ENCODE peak calls at places on chromosomes 13 and 19, in five cellular contexts. One of them, this sample, is unnamed.

GRCh38 chr13:45398862-45399261 is 19.3 kb downstream of the SLC25A30 start:
- DNase-seq in SHP77 treated with DMSO at 0.1 percent for 48 hours: no peak
- DNase-seq in HFFc6: no peak
- DNase-seq in MCF 10A: no peak
- DNase-seq in ovary: no peak
- DNase-seq in this sample: no peak

GRCh38 chr13:111462944-111463343 is 142.5 kb downstream of the TEX29 start:
- DNase-seq in SHP77 treated with DMSO at 0.1 percent for 48 hours: no peak
- DNase-seq in HFFc6: no peak
- DNase-seq in MCF 10A: no peak
- DNase-seq in ovary: no peak
- DNase-seq in this sample: no peak

GRCh38 chr19:55579766-55580621 is 654 bp downstream of the ZNF579 start:
- DNase-seq in SHP77 treated with DMSO at 0.1 percent for 48 hours: no peak
- DNase-seq in HFFc6: no peak
- DNase-seq in MCF 10A: no peak
- DNase-seq in ovary: no peak
- DNase-seq in this sample: no peak

GRCh38 chr19:18588611-18589379 is at the start of gene REX1BD:
- DNase-seq in SHP77 treated with DMSO at 0.1 percent for 48 hours: peak
- DNase-seq in HFFc6: peak
- DNase-seq in MCF 10A: peak
- DNase-seq in ovary: peak
- DNase-seq in this sample: peak

GRCh38 chr19:40640744-40641143 is 39.6 kb downstream of the LTBP4 start:
- DNase-seq in SHP77 treated with DMSO at 0.1 percent for 48 hours: no peak
- DNase-seq in HFFc6: no peak
- DNase-seq in MCF 10A: no peak
- DNase-seq in ovary: no peak
- DNase-seq in this sample: peak

GRCh38 chr19:49809155-49809986 is 3.7 kb downstream of the FUZ start:
- DNase-seq in SHP77 treated with DMSO at 0.1 percent for 48 hours: no peak
- DNase-seq in HFFc6: no peak
- DNase-seq in MCF 10A: no peak
- DNase-seq in ovary: peak
- DNase-seq in this sample: peak

GRCh38 chr13:113625965-113626661 is 31.9 kb downstream of the ATP4B start:
- DNase-seq in SHP77 treated with DMSO at 0.1 percent for 48 hours: no peak
- DNase-seq in HFFc6: peak
- DNase-seq in MCF 10A: no peak
- DNase-seq in ovary: peak
- DNase-seq in this sample: peak

GRCh38 chr13:85665286-85665685 is 133.9 kb downstream of the SLITRK6 start:
- DNase-seq in SHP77 treated with DMSO at 0.1 percent for 48 hours: peak
- DNase-seq in HFFc6: no peak
- DNase-seq in MCF 10A: peak
- DNase-seq in ovary: no peak
- DNase-seq in this sample: no peak

GRCh38 chr19:51440846-51441409 is 17.3 kb downstream of the SIGLEC8 start:
- DNase-seq in SHP77 treated with DMSO at 0.1 percent for 48 hours: no peak
- DNase-seq in HFFc6: peak
- DNase-seq in MCF 10A: no peak
- DNase-seq in ovary: no peak
- DNase-seq in this sample: peak

GRCh38 chr19:53906211-53907192 is 2.6 kb upstream of the CACNG7 start:
- DNase-seq in SHP77 treated with DMSO at 0.1 percent for 48 hours: no peak
- DNase-seq in HFFc6: no peak
- DNase-seq in MCF 10A: peak
- DNase-seq in ovary: no peak
- DNase-seq in this sample: no peak

GRCh38 chr19:14138576-14139265 is 2.3 kb upstream of the ASF1B start:
- DNase-seq in SHP77 treated with DMSO at 0.1 percent for 48 hours: no peak
- DNase-seq in HFFc6: peak
- DNase-seq in MCF 10A: peak
- DNase-seq in ovary: no peak
- DNase-seq in this sample: no peak

GRCh38 chr13:36820222-36820621 is 1.2 kb downstream of the RFXAP start:
- DNase-seq in SHP77 treated with DMSO at 0.1 percent for 48 hours: no peak
- DNase-seq in HFFc6: no peak
- DNase-seq in MCF 10A: no peak
- DNase-seq in ovary: no peak
- DNase-seq in this sample: no peak

GRCh38 chr19:55753401-55753800 is 5.5 kb upstream of the RFPL4A start:
- DNase-seq in SHP77 treated with DMSO at 0.1 percent for 48 hours: no peak
- DNase-seq in HFFc6: no peak
- DNase-seq in MCF 10A: no peak
- DNase-seq in ovary: no peak
- DNase-seq in this sample: no peak

GRCh38 chr13:95552539-95553270 is at the start of gene CLDN10:
- DNase-seq in SHP77 treated with DMSO at 0.1 percent for 48 hours: peak
- DNase-seq in HFFc6: no peak
- DNase-seq in MCF 10A: no peak
- DNase-seq in ovary: no peak
- DNase-seq in this sample: no peak

GRCh38 chr19:51372649-51373504 is at the start of gene NKG7:
- DNase-seq in SHP77 treated with DMSO at 0.1 percent for 48 hours: no peak
- DNase-seq in HFFc6: no peak
- DNase-seq in MCF 10A: no peak
- DNase-seq in ovary: no peak
- DNase-seq in this sample: no peak

GRCh38 chr13:89518289-89519077 is 1829.0 kb upstream of the MIR17HG start:
- DNase-seq in SHP77 treated with DMSO at 0.1 percent for 48 hours: no peak
- DNase-seq in HFFc6: no peak
- DNase-seq in MCF 10A: no peak
- DNase-seq in ovary: no peak
- DNase-seq in this sample: no peak

GRCh38 chr13:72062566-72062965 is 195.6 kb upstream of the DACH1 start:
- DNase-seq in SHP77 treated with DMSO at 0.1 percent for 48 hours: peak
- DNase-seq in HFFc6: no peak
- DNase-seq in MCF 10A: peak
- DNase-seq in ovary: no peak
- DNase-seq in this sample: no peak

GRCh38 chr13:24842533-24843278 is 78.7 kb downstream of the RNF17 start:
- DNase-seq in SHP77 treated with DMSO at 0.1 percent for 48 hours: no peak
- DNase-seq in HFFc6: peak
- DNase-seq in MCF 10A: peak
- DNase-seq in ovary: no peak
- DNase-seq in this sample: no peak

GRCh38 chr19:11995174-11995573 is 30.3 kb downstream of the ZNF763 start:
- DNase-seq in SHP77 treated with DMSO at 0.1 percent for 48 hours: no peak
- DNase-seq in HFFc6: no peak
- DNase-seq in MCF 10A: no peak
- DNase-seq in ovary: no peak
- DNase-seq in this sample: no peak

GRCh38 chr19:1524206-1524971 is 512 bp downstream of the PLK5 start:
- DNase-seq in SHP77 treated with DMSO at 0.1 percent for 48 hours: no peak
- DNase-seq in HFFc6: no peak
- DNase-seq in MCF 10A: no peak
- DNase-seq in ovary: no peak
- DNase-seq in this sample: no peak

GRCh38 chr19:49413348-49413747 is 9.9 kb downstream of the PTH2 start:
- DNase-seq in SHP77 treated with DMSO at 0.1 percent for 48 hours: peak
- DNase-seq in HFFc6: no peak
- DNase-seq in MCF 10A: no peak
- DNase-seq in ovary: no peak
- DNase-seq in this sample: no peak

GRCh38 chr19:42497492-42498226 is 30.6 kb downstream of the CEACAM1 start:
- DNase-seq in SHP77 treated with DMSO at 0.1 percent for 48 hours: no peak
- DNase-seq in HFFc6: no peak
- DNase-seq in MCF 10A: no peak
- DNase-seq in ovary: no peak
- DNase-seq in this sample: no peak

GRCh38 chr13:50829896-50830295 is 13.6 kb downstream of the DLEU7 start:
- DNase-seq in SHP77 treated with DMSO at 0.1 percent for 48 hours: no peak
- DNase-seq in HFFc6: no peak
- DNase-seq in MCF 10A: peak
- DNase-seq in ovary: no peak
- DNase-seq in this sample: no peak

GRCh38 chr13:52599853-52600603 is 42.2 kb upstream of the HNRNPA1L2 start:
- DNase-seq in SHP77 treated with DMSO at 0.1 percent for 48 hours: no peak
- DNase-seq in HFFc6: no peak
- DNase-seq in MCF 10A: peak
- DNase-seq in ovary: peak
- DNase-seq in this sample: no peak

GRCh38 chr19:39084732-39085080 is 538 bp downstream of the ACP7 start:
- DNase-seq in SHP77 treated with DMSO at 0.1 percent for 48 hours: no peak
- DNase-seq in HFFc6: no peak
- DNase-seq in MCF 10A: no peak
- DNase-seq in ovary: no peak
- DNase-seq in this sample: no peak

GRCh38 chr13:49635599-49636433 is 7.5 kb downstream of the ARL11 start:
- DNase-seq in SHP77 treated with DMSO at 0.1 percent for 48 hours: no peak
- DNase-seq in HFFc6: no peak
- DNase-seq in MCF 10A: no peak
- DNase-seq in ovary: peak
- DNase-seq in this sample: no peak

GRCh38 chr13:76622336-76623045 is 263.7 kb downstream of the KCTD12 start:
- DNase-seq in SHP77 treated with DMSO at 0.1 percent for 48 hours: no peak
- DNase-seq in HFFc6: no peak
- DNase-seq in MCF 10A: no peak
- DNase-seq in ovary: peak
- DNase-seq in this sample: peak

GRCh38 chr19:55146078-55146647 is 2.8 kb downstream of the TNNT1 start:
- DNase-seq in SHP77 treated with DMSO at 0.1 percent for 48 hours: no peak
- DNase-seq in HFFc6: no peak
- DNase-seq in MCF 10A: peak
- DNase-seq in ovary: no peak
- DNase-seq in this sample: no peak

GRCh38 chr19:28514166-28514565 is 698.8 kb downstream of the UQCRFS1 start:
- DNase-seq in SHP77 treated with DMSO at 0.1 percent for 48 hours: no peak
- DNase-seq in HFFc6: no peak
- DNase-seq in MCF 10A: no peak
- DNase-seq in ovary: no peak
- DNase-seq in this sample: no peak

GRCh38 chr19:4557971-4558941 is 1.2 kb downstream of the SEMA6B start:
- DNase-seq in SHP77 treated with DMSO at 0.1 percent for 48 hours: no peak
- DNase-seq in HFFc6: no peak
- DNase-seq in MCF 10A: peak
- DNase-seq in ovary: no peak
- DNase-seq in this sample: no peak